ENCODE peak calls at places on chromosome 15, in eight cellular contexts. D is stomach, R is SK-N-SH, Y is GM23338, G is transverse colon, A is GM12891, I is HL-60, J is suprapubic skin. M is an unnamed sample.

GRCh38 chr15:82768414-82769081 is 37.3 kb downstream of the FSD2 start:
- DNase-seq in D (no peak), R (no peak), Y (no peak), G (no peak), A (no peak), I (no peak), J (no peak), M (no peak)

GRCh38 chr15:96042734-96043224 is 287.7 kb upstream of the NR2F2 start:
- DNase-seq in D (no peak), R (no peak), Y (no peak), G (no peak), A (no peak), I (peak; percentile 38), J (no peak), M (no peak)

GRCh38 chr15:78422571-78423340 is 15.3 kb upstream of the IREB2 start:
- DNase-seq in D (peak; percentile 72), R (peak; percentile 71), Y (peak; percentile 80), G (peak; percentile 78), A (peak; percentile 39), I (no peak), J (peak; percentile 74), M (peak; percentile 67)

GRCh38 chr15:70210538-70210937 is 112.8 kb upstream of the TLE3 start:
- DNase-seq in D (no peak), R (no peak), Y (peak; percentile 45), G (no peak), A (no peak), I (no peak), J (no peak), M (no peak)

GRCh38 chr15:76340198-76340801 is 3.7 kb downstream of the ISL2 start:
- DNase-seq in D (no peak), R (peak; percentile 28), Y (peak; percentile 42), G (peak; percentile 28), A (peak; percentile 43), I (no peak), J (no peak), M (peak; percentile 88)

GRCh38 chr15:78201281-78202190 is 32.8 kb downstream of the ACSBG1 start:
- DNase-seq in D (peak; percentile 17), R (peak; percentile 4), Y (no peak), G (no peak), A (no peak), I (no peak), J (peak; percentile 36), M (no peak)

GRCh38 chr15:79007066-79007465 is 62.2 kb upstream of the CTSH start:
- DNase-seq in D (peak; percentile 63), R (peak; percentile 45), Y (peak; percentile 89), G (peak; percentile 53), A (no peak), I (no peak), J (no peak), M (peak; percentile 63)

GRCh38 chr15:56869573-56869972 is 48.9 kb upstream of the TCF12 start:
- DNase-seq in D (peak; percentile 36), R (peak; percentile 27), Y (peak; percentile 59), G (peak; percentile 57), A (no peak), I (peak; percentile 20), J (no peak), M (no peak)

GRCh38 chr15:99963976-99964375 is 230.7 kb upstream of the LYSMD4 start:
- DNase-seq in D (no peak), R (peak; percentile 0), Y (no peak), G (no peak), A (no peak), I (no peak), J (peak; percentile 15), M (peak; percentile 3)

GRCh38 chr15:90160781-90161727 is 40.1 kb upstream of the SEMA4B start:
- DNase-seq in D (peak; percentile 95), R (no peak), Y (peak; percentile 79), G (peak; percentile 85), A (no peak), I (no peak), J (no peak), M (peak; percentile 85)

GRCh38 chr15:94041731-94042130 is 189.6 kb upstream of the MCTP2 start:
- DNase-seq in D (no peak), R (no peak), Y (no peak), G (no peak), A (no peak), I (no peak), J (no peak), M (no peak)

GRCh38 chr15:56996746-56997470 is 78.5 kb downstream of the TCF12 start:
- DNase-seq in D (no peak), R (no peak), Y (no peak), G (no peak), A (no peak), I (no peak), J (no peak), M (no peak)

GRCh38 chr15:51323749-51324148 is 14.6 kb downstream of the CYP19A1 start:
- DNase-seq in D (no peak), R (no peak), Y (no peak), G (no peak), A (no peak), I (no peak), J (no peak), M (no peak)

GRCh38 chr15:43214592-43215295 is 6.1 kb downstream of the EPB42 start:
- DNase-seq in D (no peak), R (no peak), Y (no peak), G (no peak), A (no peak), I (no peak), J (peak; percentile 33), M (no peak)

GRCh38 chr15:100230784-100231183 is 111.0 kb downstream of the ADAMTS17 start:
- DNase-seq in D (no peak), R (no peak), Y (no peak), G (no peak), A (no peak), I (no peak), J (peak; percentile 49), M (no peak)

GRCh38 chr15:33156021-33156420 is 38.5 kb downstream of the FMN1 start:
- DNase-seq in D (no peak), R (no peak), Y (no peak), G (no peak), A (no peak), I (no peak), J (no peak), M (no peak)

GRCh38 chr15:41734079-41734478 is 40.2 kb upstream of the MAPKBP1 start:
- DNase-seq in D (no peak), R (no peak), Y (no peak), G (no peak), A (no peak), I (no peak), J (no peak), M (no peak)

GRCh38 chr15:67098768-67099282 is 33.4 kb downstream of the SMAD3 start:
- DNase-seq in D (no peak), R (no peak), Y (no peak), G (no peak), A (no peak), I (no peak), J (no peak), M (no peak)
- TF ChIP-seq POLR2AphosphoS5 in D (no peak), R (no peak), Y (no peak), G (no peak), A (no peak), I (no peak), J (no peak), M (no peak)

DNA sequence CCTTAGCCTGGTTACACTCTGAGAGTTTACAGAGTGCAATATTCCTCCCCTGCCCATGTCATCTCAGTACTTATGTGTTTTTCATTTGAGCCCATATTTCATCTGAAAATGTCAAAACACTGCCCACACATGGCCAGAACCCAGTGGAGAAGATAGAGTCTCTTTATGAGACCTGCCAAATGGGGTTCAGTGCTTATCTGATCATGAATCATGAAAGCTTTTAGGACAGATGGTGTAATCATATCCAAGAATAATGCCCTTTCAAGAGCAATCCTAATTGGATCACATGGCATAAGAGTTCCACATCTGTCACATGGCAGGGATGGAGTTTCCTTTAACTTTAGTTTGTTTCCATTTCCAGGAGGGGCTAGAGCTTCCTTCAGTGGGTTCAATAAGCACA is 77.2 kb upstream of the AGBL1 start:
- DNase-seq in D (no peak), R (peak; percentile 44), Y (no peak), G (no peak), A (no peak), I (no peak), J (no peak), M (no peak)
- TF ChIP-seq POLR2AphosphoS5 in D (no peak), R (no peak), Y (no peak), G (no peak), A (no peak), I (no peak), J (no peak), M (no peak)

DNA sequence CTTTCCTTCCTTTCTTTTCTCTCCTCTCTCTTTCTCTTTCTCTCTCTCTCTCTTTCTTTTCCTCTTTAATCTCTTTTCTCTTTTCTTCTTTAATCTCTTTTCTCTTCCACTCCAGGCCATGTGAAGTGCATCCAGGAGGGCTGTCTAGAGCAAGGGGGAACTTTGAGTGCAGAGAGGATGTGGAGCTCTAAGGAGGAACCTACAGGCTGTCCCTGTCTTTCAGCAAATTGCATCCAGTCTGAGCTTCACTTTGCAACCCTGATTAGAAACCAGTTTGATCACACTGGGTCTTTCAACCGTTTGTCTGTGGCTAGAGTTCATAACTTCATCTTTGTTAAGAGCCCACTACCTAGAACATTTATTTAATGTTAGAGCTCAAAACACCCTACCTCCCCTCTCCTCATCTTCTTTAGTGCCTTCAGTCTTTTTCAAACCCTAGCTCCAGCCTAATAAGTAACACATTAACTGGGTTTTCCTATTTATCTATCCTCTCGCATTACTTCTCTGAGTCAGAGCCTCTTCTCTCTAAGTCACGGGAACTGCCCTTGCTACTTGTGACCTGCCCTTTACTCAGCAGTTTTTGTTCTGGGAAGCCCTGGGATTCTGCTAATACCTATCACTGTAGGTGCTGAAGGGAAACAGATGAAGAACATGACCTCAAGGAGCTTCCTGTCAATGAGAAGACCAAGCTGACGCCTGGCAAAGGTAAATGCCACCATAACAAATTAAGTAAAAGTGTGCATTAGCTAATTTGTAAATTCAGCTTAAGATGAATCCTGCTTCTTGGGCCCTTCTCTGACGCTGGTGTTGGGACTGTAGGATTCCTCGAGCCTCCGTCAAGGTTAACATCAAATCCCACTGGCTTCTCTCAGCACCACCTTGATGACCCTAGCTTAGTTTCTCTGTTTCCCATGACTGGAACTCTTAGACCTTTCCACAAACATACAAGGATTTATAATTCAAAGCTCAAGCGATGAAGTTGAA is at the start of gene GCNT3:
- DNase-seq in D (no peak), R (no peak), Y (no peak), G (peak; percentile 44), A (no peak), I (peak; percentile 7), J (no peak), M (no peak)
- TF ChIP-seq POLR2AphosphoS5 in D (peak; percentile 49), R (no peak), Y (no peak), G (peak; percentile 89), A (no peak), I (no peak), J (no peak), M (no peak)

GRCh38 chr15:74421302-74422245 is 12.2 kb downstream of the SEMA7A start:
- DNase-seq in D (no peak), R (no peak), Y (no peak), G (no peak), A (no peak), I (no peak), J (no peak), M (no peak)

GRCh38 chr15:74424901-74425528 is 8.7 kb downstream of the SEMA7A start:
- DNase-seq in D (no peak), R (no peak), Y (no peak), G (no peak), A (no peak), I (no peak), J (no peak), M (no peak)

GRCh38 chr15:74422370-74422722 is 11.4 kb downstream of the SEMA7A start:
- DNase-seq in D (no peak), R (no peak), Y (no peak), G (no peak), A (no peak), I (no peak), J (no peak), M (no peak)

GRCh38 chr15:74423443-74424257 is 10.1 kb downstream of the SEMA7A start:
- DNase-seq in D (no peak), R (no peak), Y (no peak), G (no peak), A (no peak), I (no peak), J (no peak), M (no peak)

GRCh38 chr15:74422723-74423442 is 10.9 kb downstream of the SEMA7A start:
- DNase-seq in D (no peak), R (no peak), Y (peak; percentile 43), G (no peak), A (no peak), I (no peak), J (no peak), M (peak; percentile 30)
- TF ChIP-seq POLR2AphosphoS5 in D (no peak), R (no peak), Y (no peak), G (no peak), A (no peak), I (no peak), J (no peak), M (no peak)

M was measured in upper lobe of left lung.